ENCODE peak calls at places on chromosomes 16 and 17, in seven cellular contexts. P is mesothelial cell of epicardium; W is activated T-helper 1 cell treated with anti-CD3 and anti-CD28 coated beads, Interleukin-12 subunit alpha, Interleukin-12 subunit beta, Interleukin-2, Interleukin-4 antibody, amounts not matched to agents 30 ng/mL and 10 ng/mL and 1 ng/mL, durations not matched to agents 14 hours and 24 hours and 36 hours; J is NCI-H1105 treated with DMSO at 0.1 percent for 48 hours; N is NCI-H748 treated with DMSO at 0.1 percent for 48 hours; K is HCEC 1CT; C is HEK293T. S is an unnamed sample.

GRCh38 chr16:56425439-56425832 is at the start of gene AMFR:
- DNase-seq in P (peak; percentile 40), W (peak; percentile 73), J (peak; percentile 73), N (no peak), K (peak; percentile 84), C (peak; percentile 85), S (peak; percentile 58)

GRCh38 chr17:45020354-45021138 is 30.9 kb downstream of the DCAKD start:
- DNase-seq in P (no peak), W (no peak), J (peak; percentile 2), N (no peak), K (no peak), C (no peak), S (no peak)

GRCh38 chr17:58059141-58059540 is 24.1 kb upstream of the DYNLL2 start:
- DNase-seq in P (no peak), W (no peak), J (peak; percentile 21), N (peak; percentile 9), K (no peak), C (no peak), S (no peak)

GRCh38 chr16:87344931-87345631 is 27.9 kb upstream of the C16orf95 start:
- DNase-seq in P (no peak), W (peak; percentile 35), J (no peak), N (no peak), K (no peak), C (no peak), S (no peak)

GRCh38 chr17:58184308-58184985 is 8.1 kb upstream of the EPX start:
- DNase-seq in P (no peak), W (no peak), J (no peak), N (no peak), K (peak; percentile 58), C (peak; percentile 22), S (no peak)

GRCh38 chr16:81483970-81484595 is 39.5 kb downstream of the CMIP start:
- DNase-seq in P (no peak), W (no peak), J (no peak), N (no peak), K (no peak), C (no peak), S (no peak)

GRCh38 chr17:79303641-79304205 is 229.1 kb downstream of the ENGASE start:
- DNase-seq in P (no peak), W (no peak), J (no peak), N (no peak), K (no peak), C (no peak), S (no peak)

GRCh38 chr17:74176546-74177001 is 26.9 kb upstream of the RPL38 start:
- DNase-seq in P (no peak), W (no peak), J (peak; percentile 34), N (peak; percentile 32), K (peak; percentile 43), C (peak; percentile 81), S (peak; percentile 44)

GRCh38 chr17:56880571-56880970 is 33.3 kb downstream of the TRIM25 start:
- DNase-seq in P (no peak), W (no peak), J (no peak), N (no peak), K (no peak), C (no peak), S (no peak)

GRCh38 chr16:78446486-78446885 is 347.0 kb downstream of the WWOX start:
- DNase-seq in P (no peak), W (no peak), J (no peak), N (no peak), K (peak; percentile 41), C (no peak), S (no peak)

GRCh38 chr17:49583889-49584288 is 8.2 kb downstream of the NXPH3 start:
- DNase-seq in P (no peak), W (no peak), J (no peak), N (no peak), K (no peak), C (no peak), S (no peak)

S was measured in heart right ventricle.